ENCODE peak calls at places on chromosomes 1 and 21, in five cellular contexts. One of them, this sample, is unnamed.

GRCh38 chr1:203742446-203742845 is 22.5 kb upstream of the LAX1 start:
- DNase-seq in colonic mucosa: no peak
- DNase-seq in esophagus squamous epithelium: no peak
- DNase-seq in tibial artery: no peak
- DNase-seq in body of pancreas: no peak
- DNase-seq in this sample: no peak

GRCh38 chr1:34746785-34747637 is 7.8 kb upstream of the GJB5 start:
- DNase-seq in tibial artery: no peak
- DNase-seq in esophagus squamous epithelium: no peak
- DNase-seq in colonic mucosa: no peak
- DNase-seq in body of pancreas: no peak
- DNase-seq in this sample: no peak

GRCh38 chr21:35226960-35227741 is 178.0 kb upstream of the RUNX1 start:
- DNase-seq in colonic mucosa: no peak
- DNase-seq in esophagus squamous epithelium: no peak
- DNase-seq in body of pancreas: no peak
- DNase-seq in tibial artery: no peak
- DNase-seq in this sample: no peak

GRCh38 chr1:23480187-23481025 is 3.6 kb downstream of the ASAP3 start:
- DNase-seq in esophagus squamous epithelium: no peak
- DNase-seq in tibial artery: no peak
- DNase-seq in body of pancreas: no peak
- DNase-seq in colonic mucosa: no peak
- DNase-seq in this sample: no peak

GRCh38 chr1:15916916-15917315 is 59.0 kb downstream of the ZBTB17 start:
- DNase-seq in colonic mucosa: no peak
- DNase-seq in tibial artery: no peak
- DNase-seq in esophagus squamous epithelium: no peak
- DNase-seq in body of pancreas: no peak
- DNase-seq in this sample: no peak

GRCh38 chr1:40477680-40478057 is 579 bp downstream of the ZFP69 start:
- DNase-seq in esophagus squamous epithelium: no peak
- DNase-seq in colonic mucosa: peak; percentile 31
- DNase-seq in tibial artery: no peak
- DNase-seq in body of pancreas: peak; percentile 14
- DNase-seq in this sample: peak; percentile 63

GRCh38 chr1:193338194-193338593 is 151.8 kb upstream of the B3GALT2 start:
- DNase-seq in colonic mucosa: no peak
- DNase-seq in tibial artery: no peak
- DNase-seq in esophagus squamous epithelium: no peak
- DNase-seq in body of pancreas: no peak
- DNase-seq in this sample: peak; percentile 84

GRCh38 chr1:70442486-70442885 is 31.4 kb downstream of the CTH start:
- DNase-seq in colonic mucosa: no peak
- DNase-seq in tibial artery: no peak
- DNase-seq in esophagus squamous epithelium: no peak
- DNase-seq in body of pancreas: no peak
- DNase-seq in this sample: no peak

DNA sequence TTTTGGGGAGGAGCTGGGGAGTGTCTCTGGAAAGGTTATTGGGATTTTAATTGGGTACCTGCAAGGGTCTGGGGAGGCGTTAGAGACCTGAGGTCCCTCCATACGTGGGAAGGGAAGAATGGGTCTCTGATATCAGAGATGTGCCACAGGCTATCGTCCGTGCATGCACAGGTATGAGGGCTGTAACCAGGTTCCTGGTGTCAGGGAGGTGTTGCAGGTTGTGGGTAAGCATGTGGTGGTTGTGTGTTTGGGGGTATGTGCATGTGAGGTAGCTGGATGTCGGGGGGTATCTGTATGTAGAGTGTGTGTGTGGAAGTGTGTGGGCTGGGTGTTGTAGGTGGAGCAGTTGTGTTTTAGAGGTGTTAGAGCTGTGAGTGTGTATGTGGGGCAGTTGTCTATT is 8.3 kb downstream of the AHDC1 start:
- DNase-seq in colonic mucosa: no peak
- DNase-seq in tibial artery: no peak
- DNase-seq in body of pancreas: no peak
- DNase-seq in esophagus squamous epithelium: no peak
- DNase-seq in this sample: peak; percentile 52
- H3K4me1 ChIP-seq in colonic mucosa: peaks cover 13% of the 10 kb centered on the region
- H3K4me1 ChIP-seq in tibial artery: peaks cover 96% of the 10 kb centered on the region
- H3K4me1 ChIP-seq in body of pancreas: peaks cover 44% of the 10 kb centered on the region
- H3K4me1 ChIP-seq in esophagus squamous epithelium: peaks cover 80% of the 10 kb centered on the region
- H3K4me1 ChIP-seq in this sample: peaks cover 61% of the 10 kb centered on the region

GRCh38 chr1:205317311-205317917 is 4.1 kb downstream of the NUAK2 start:
- DNase-seq in colonic mucosa: peak; percentile 96
- DNase-seq in body of pancreas: peak; percentile 98
- DNase-seq in esophagus squamous epithelium: no peak
- DNase-seq in tibial artery: peak; percentile 72
- DNase-seq in this sample: no peak
- TF ChIP-seq CTCF in colonic mucosa: no peak
- TF ChIP-seq CTCF in body of pancreas: peak; percentile 31
- TF ChIP-seq CTCF in esophagus squamous epithelium: no peak
- TF ChIP-seq CTCF in tibial artery: no peak
- TF ChIP-seq CTCF in this sample: no peak

DNA sequence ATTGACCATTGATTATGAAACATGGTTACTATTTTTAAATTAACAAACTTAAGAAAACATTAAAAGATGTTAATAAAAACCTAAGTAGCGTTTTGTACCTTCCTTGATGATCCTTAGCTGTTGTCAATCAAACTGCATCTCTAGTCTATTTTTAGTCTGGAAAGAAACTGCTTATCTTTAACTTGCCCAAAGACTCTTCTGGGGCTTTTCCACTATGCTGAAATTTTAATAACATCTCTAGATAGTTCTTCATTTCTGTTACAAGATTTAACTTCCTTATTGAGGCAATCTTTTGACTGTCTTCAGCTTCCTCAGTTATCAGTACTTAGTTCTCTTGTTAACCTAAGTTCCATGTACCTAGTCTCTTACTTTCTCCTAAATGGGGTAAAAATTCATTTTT is 135.9 kb upstream of the HMCN1 start:
- DNase-seq in body of pancreas: no peak
- DNase-seq in colonic mucosa: no peak
- DNase-seq in tibial artery: no peak
- DNase-seq in esophagus squamous epithelium: no peak
- DNase-seq in this sample: no peak
- H3K27ac ChIP-seq in body of pancreas: no peak overlapping the region
- H3K27ac ChIP-seq in colonic mucosa: no peak overlapping the region
- H3K27ac ChIP-seq in tibial artery: no peak overlapping the region
- H3K27ac ChIP-seq in esophagus squamous epithelium: no peak overlapping the region
- H3K27ac ChIP-seq in this sample: no peak overlapping the region

GRCh38 chr1:197773856-197774255 is 1.4 kb downstream of the DENND1B start:
- DNase-seq in colonic mucosa: no peak
- DNase-seq in esophagus squamous epithelium: no peak
- DNase-seq in body of pancreas: no peak
- DNase-seq in tibial artery: no peak
- DNase-seq in this sample: no peak

GRCh38 chr1:197768014-197768413 is 7.3 kb downstream of the DENND1B start:
- DNase-seq in body of pancreas: no peak
- DNase-seq in colonic mucosa: no peak
- DNase-seq in esophagus squamous epithelium: no peak
- DNase-seq in tibial artery: no peak
- DNase-seq in this sample: no peak

GRCh38 chr1:197771904-197772561 is 3.2 kb downstream of the DENND1B start:
- DNase-seq in tibial artery: no peak
- DNase-seq in body of pancreas: no peak
- DNase-seq in colonic mucosa: no peak
- DNase-seq in esophagus squamous epithelium: no peak
- DNase-seq in this sample: no peak

GRCh38 chr1:197770243-197770642 is 5.0 kb downstream of the DENND1B start:
- DNase-seq in colonic mucosa: no peak
- DNase-seq in body of pancreas: no peak
- DNase-seq in tibial artery: no peak
- DNase-seq in esophagus squamous epithelium: no peak
- DNase-seq in this sample: no peak

DNA sequence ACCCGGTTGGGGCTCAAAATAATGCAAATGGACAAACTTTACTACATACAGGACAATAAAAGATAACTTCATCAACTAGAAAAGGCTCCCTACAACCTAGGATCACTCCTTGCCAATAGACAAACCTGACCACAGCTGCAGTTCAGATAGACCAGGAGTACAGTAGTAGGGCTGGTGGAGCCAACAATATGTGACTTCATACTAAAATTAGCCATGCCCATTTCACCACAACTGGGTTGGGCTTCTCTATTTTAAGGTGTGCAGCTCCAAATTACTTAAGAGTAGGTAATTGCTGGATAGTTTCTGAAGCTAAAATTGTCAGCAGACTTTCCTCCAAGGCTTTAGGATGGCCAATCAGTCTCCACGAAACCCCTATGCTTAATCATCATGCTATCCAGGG is 3.9 kb downstream of the DENND1B start:
- DNase-seq in colonic mucosa: no peak
- DNase-seq in tibial artery: no peak
- DNase-seq in body of pancreas: peak; percentile 17
- DNase-seq in esophagus squamous epithelium: no peak
- DNase-seq in this sample: no peak
- H3K4me1 ChIP-seq in colonic mucosa: no peaks in the 10 kb centered on the region
- H3K4me1 ChIP-seq in tibial artery: peaks cover 7% of the 10 kb centered on the region
- H3K4me1 ChIP-seq in body of pancreas: peaks cover 56% of the 10 kb centered on the region
- H3K4me1 ChIP-seq in esophagus squamous epithelium: peaks cover 18% of the 10 kb centered on the region
- H3K4me1 ChIP-seq in this sample: peaks cover 26% of the 10 kb centered on the region

DNA sequence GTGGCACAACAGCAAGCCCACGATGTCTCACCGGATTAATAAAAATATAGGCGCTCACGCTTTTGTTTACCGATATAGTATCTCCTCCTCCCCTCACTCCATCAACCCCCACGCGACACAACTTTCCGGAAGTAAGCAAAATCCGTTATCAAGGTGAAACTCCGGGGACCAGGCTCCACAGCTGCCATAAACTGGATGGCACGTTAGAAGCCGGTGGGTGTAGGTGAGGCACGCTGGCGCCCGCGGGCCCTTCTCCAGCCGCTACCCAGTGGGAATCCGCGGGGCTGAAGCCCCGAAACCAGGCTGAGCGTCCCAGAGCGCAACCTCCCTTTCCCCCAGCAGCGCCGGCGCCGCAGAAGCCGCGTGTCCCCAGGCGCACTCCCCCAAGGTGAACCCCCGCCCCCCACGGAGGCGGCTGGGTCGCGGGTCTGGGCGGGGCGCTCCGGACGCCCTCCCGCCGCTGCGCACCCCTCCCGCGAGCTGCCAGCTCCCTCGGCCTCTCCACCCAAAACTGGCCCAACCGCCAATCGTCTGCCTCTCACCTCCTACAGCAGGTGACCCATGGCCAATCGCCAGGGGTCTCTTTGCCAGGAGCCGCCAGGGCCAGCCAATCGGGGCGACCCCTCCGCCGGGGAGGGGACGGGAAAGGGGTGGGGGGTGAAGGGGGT is 112.4 kb downstream of the OSBPL9 start:
- DNase-seq in tibial artery: peak; percentile 91
- DNase-seq in esophagus squamous epithelium: peak; percentile 72
- DNase-seq in colonic mucosa: peak; percentile 95
- DNase-seq in body of pancreas: peak; percentile 99
- DNase-seq in this sample: peak; percentile 98
- TF ChIP-seq CTCF in tibial artery: no peak
- TF ChIP-seq CTCF in esophagus squamous epithelium: no peak
- TF ChIP-seq CTCF in colonic mucosa: no peak
- TF ChIP-seq CTCF in body of pancreas: no peak
- TF ChIP-seq CTCF in this sample: no peak

GRCh38 chr1:229661022-229661877 is 35.2 kb downstream of the URB2 start:
- DNase-seq in colonic mucosa: peak; percentile 81
- DNase-seq in body of pancreas: peak; percentile 91
- DNase-seq in tibial artery: peak; percentile 88
- DNase-seq in esophagus squamous epithelium: no peak
- DNase-seq in this sample: peak; percentile 92
- H3K27ac ChIP-seq in colonic mucosa: no peak overlapping the region
- H3K27ac ChIP-seq in body of pancreas: no peak overlapping the region
- H3K27ac ChIP-seq in tibial artery: no peak overlapping the region
- H3K27ac ChIP-seq in esophagus squamous epithelium: no peak overlapping the region
- H3K27ac ChIP-seq in this sample: peak overlapping the region; percentile 17